ENCODE peak calls at places on chromosome X, in six cellular contexts. P, G, B, K, W and V are unnamed samples.

GRCh38 chrX:40947276-40947675 is 138.0 kb upstream of the USP9X start:
- DNase-seq in P (no peak), G (no peak), B (no peak), K (no peak), W (no peak), V (no peak)

GRCh38 chrX:138885886-138886285 is 174.4 kb upstream of the FGF13 start:
- DNase-seq in P (no peak), G (no peak), B (no peak), K (no peak), W (no peak), V (no peak)

GRCh38 chrX:65720580-65720979 is 53.1 kb downstream of the MSN start:
- DNase-seq in P (no peak), G (no peak), B (no peak), K (no peak), W (no peak), V (no peak)

GRCh38 chrX:97200454-97200853 is 316.7 kb downstream of the RPA4 start:
- DNase-seq in P (peak), G (no peak), B (no peak), K (no peak), W (peak), V (no peak)

GRCh38 chrX:149881081-149881711 is at the start of gene MAGEA8:
- DNase-seq in P (peak), G (no peak), B (no peak), K (no peak), W (peak), V (no peak)

GRCh38 chrX:1433646-1434357 is 18.9 kb downstream of the ASMTL start:
- DNase-seq in P (peak), G (no peak), B (peak), K (no peak), W (no peak), V (no peak)

GRCh38 chrX:153573999-153574398 is 24.9 kb downstream of the CCNQ start:
- DNase-seq in P (peak), G (no peak), B (no peak), K (no peak), W (no peak), V (no peak)

GRCh38 chrX:69029696-69030245 is 135.5 kb downstream of the PJA1 start:
- DNase-seq in P (peak), G (no peak), B (no peak), K (no peak), W (no peak), V (no peak)

GRCh38 chrX:150036181-150036580 is 97.9 kb upstream of the EOLA2 start:
- DNase-seq in P (no peak), G (peak), B (no peak), K (peak), W (no peak), V (no peak)

GRCh38 chrX:68599256-68600152 is 48.0 kb upstream of the STARD8 start:
- DNase-seq in P (peak), G (peak), B (no peak), K (no peak), W (no peak), V (no peak)

GRCh38 chrX:120790118-120790517 is 85.5 kb downstream of the CT47B1 start:
- DNase-seq in P (no peak), G (peak), B (no peak), K (peak), W (peak), V (peak)

GRCh38 chrX:116204947-116205346 is 34.4 kb downstream of the AGTR2 start:
- DNase-seq in P (no peak), G (peak), B (no peak), K (no peak), W (no peak), V (no peak)

GRCh38 chrX:40945366-40945713 is 139.9 kb upstream of the USP9X start:
- DNase-seq in P (no peak), G (peak), B (peak), K (peak), W (no peak), V (no peak)

GRCh38 chrX:32530802-32531403 is 680.4 kb downstream of the DMD start:
- DNase-seq in P (peak), G (peak), B (no peak), K (peak), W (no peak), V (no peak)